ENCODE peak calls at places on chromosomes 1 and 21, in seven cellular contexts. One of them, this sample, is unnamed.

GRCh38 chr1:203327684-203328457 is 22.6 kb downstream of the BTG2 start:
- DNase-seq in H9: no peak
- DNase-seq in IMR-90: peak
- DNase-seq in mesenchymal stem cell: peak
- DNase-seq in neuronal stem cell: peak
- DNase-seq in H1: no peak
- DNase-seq in trophoblast cell: peak
- DNase-seq in this sample: peak

GRCh38 chr1:232282541-232282940 is 347.4 kb downstream of the SIPA1L2 start:
- DNase-seq in H9: no peak
- DNase-seq in IMR-90: no peak
- DNase-seq in mesenchymal stem cell: no peak
- DNase-seq in neuronal stem cell: no peak
- DNase-seq in H1: no peak
- DNase-seq in trophoblast cell: no peak
- DNase-seq in this sample: no peak

GRCh38 chr1:227734546-227734857 is 600 bp downstream of the JMJD4 start:
- DNase-seq in H9: no peak
- DNase-seq in IMR-90: no peak
- DNase-seq in mesenchymal stem cell: no peak
- DNase-seq in neuronal stem cell: no peak
- DNase-seq in H1: no peak
- DNase-seq in trophoblast cell: no peak
- DNase-seq in this sample: peak

GRCh38 chr1:58699011-58699762 is 675 bp downstream of the MYSM1 start:
- DNase-seq in H9: no peak
- DNase-seq in IMR-90: no peak
- DNase-seq in mesenchymal stem cell: no peak
- DNase-seq in neuronal stem cell: no peak
- DNase-seq in H1: no peak
- DNase-seq in trophoblast cell: no peak
- DNase-seq in this sample: peak

GRCh38 chr1:60425528-60425927 is 352.0 kb upstream of the C1orf87 start:
- DNase-seq in H9: peak
- DNase-seq in IMR-90: no peak
- DNase-seq in mesenchymal stem cell: no peak
- DNase-seq in neuronal stem cell: no peak
- DNase-seq in H1: no peak
- DNase-seq in trophoblast cell: no peak
- DNase-seq in this sample: peak

GRCh38 chr1:82899017-82899416 is 1098.3 kb downstream of the ADGRL2 start:
- DNase-seq in H9: no peak
- DNase-seq in IMR-90: no peak
- DNase-seq in mesenchymal stem cell: no peak
- DNase-seq in neuronal stem cell: no peak
- DNase-seq in H1: no peak
- DNase-seq in trophoblast cell: no peak
- DNase-seq in this sample: no peak

GRCh38 chr1:63593303-63593886 is at the start of gene PGM1:
- DNase-seq in H9: peak
- DNase-seq in IMR-90: peak
- DNase-seq in mesenchymal stem cell: peak
- DNase-seq in neuronal stem cell: peak
- DNase-seq in H1: peak
- DNase-seq in trophoblast cell: peak
- DNase-seq in this sample: no peak

GRCh38 chr1:214548988-214549387 is 2.4 kb downstream of the PTPN14 start:
- DNase-seq in H9: no peak
- DNase-seq in IMR-90: peak
- DNase-seq in mesenchymal stem cell: peak
- DNase-seq in neuronal stem cell: no peak
- DNase-seq in H1: no peak
- DNase-seq in trophoblast cell: no peak
- DNase-seq in this sample: no peak

GRCh38 chr1:44029260-44029910 is 1.9 kb downstream of the SLC6A9 start:
- DNase-seq in H9: no peak
- DNase-seq in IMR-90: no peak
- DNase-seq in mesenchymal stem cell: no peak
- DNase-seq in neuronal stem cell: no peak
- DNase-seq in H1: no peak
- DNase-seq in trophoblast cell: no peak
- DNase-seq in this sample: no peak

GRCh38 chr1:227889863-227890405 is 57.8 kb downstream of the WNT9A start:
- DNase-seq in H9: no peak
- DNase-seq in IMR-90: no peak
- DNase-seq in mesenchymal stem cell: no peak
- DNase-seq in neuronal stem cell: no peak
- DNase-seq in H1: no peak
- DNase-seq in trophoblast cell: no peak
- DNase-seq in this sample: no peak

GRCh38 chr21:35127851-35128250 is 78.7 kb upstream of the RUNX1 start:
- DNase-seq in H9: no peak
- DNase-seq in IMR-90: no peak
- DNase-seq in mesenchymal stem cell: peak
- DNase-seq in neuronal stem cell: no peak
- DNase-seq in H1: no peak
- DNase-seq in trophoblast cell: no peak
- DNase-seq in this sample: peak

GRCh38 chr1:27638805-27639204 is 3.8 kb upstream of the FGR start:
- DNase-seq in H9: no peak
- DNase-seq in IMR-90: no peak
- DNase-seq in mesenchymal stem cell: no peak
- DNase-seq in neuronal stem cell: no peak
- DNase-seq in H1: no peak
- DNase-seq in trophoblast cell: no peak
- DNase-seq in this sample: no peak

GRCh38 chr1:10575616-10576015 is 100.9 kb downstream of the PEX14 start:
- DNase-seq in H9: no peak
- DNase-seq in IMR-90: peak
- DNase-seq in mesenchymal stem cell: peak
- DNase-seq in neuronal stem cell: no peak
- DNase-seq in H1: no peak
- DNase-seq in trophoblast cell: no peak
- DNase-seq in this sample: no peak

GRCh38 chr1:11455925-11456580 is 22.9 kb upstream of the DISP3 start:
- DNase-seq in H9: no peak
- DNase-seq in IMR-90: no peak
- DNase-seq in mesenchymal stem cell: no peak
- DNase-seq in neuronal stem cell: no peak
- DNase-seq in H1: no peak
- DNase-seq in trophoblast cell: no peak
- DNase-seq in this sample: no peak

GRCh38 chr1:62286778-62287224 is 32.4 kb downstream of the KANK4 start:
- DNase-seq in H9: peak
- DNase-seq in IMR-90: no peak
- DNase-seq in mesenchymal stem cell: no peak
- DNase-seq in neuronal stem cell: no peak
- DNase-seq in H1: peak
- DNase-seq in trophoblast cell: no peak
- DNase-seq in this sample: peak

GRCh38 chr1:7680791-7681165 is 90.3 kb upstream of the VAMP3 start:
- DNase-seq in H9: peak
- DNase-seq in IMR-90: no peak
- DNase-seq in mesenchymal stem cell: no peak
- DNase-seq in neuronal stem cell: no peak
- DNase-seq in H1: no peak
- DNase-seq in trophoblast cell: no peak
- DNase-seq in this sample: no peak

GRCh38 chr1:156143765-156144489 is 9.5 kb upstream of the SEMA4A start:
- DNase-seq in H9: no peak
- DNase-seq in IMR-90: no peak
- DNase-seq in mesenchymal stem cell: peak
- DNase-seq in neuronal stem cell: no peak
- DNase-seq in H1: no peak
- DNase-seq in trophoblast cell: peak
- DNase-seq in this sample: no peak

GRCh38 chr1:153422450-153423068 is 6.2 kb downstream of the S100A7A start:
- DNase-seq in H9: peak
- DNase-seq in IMR-90: peak
- DNase-seq in mesenchymal stem cell: peak
- DNase-seq in neuronal stem cell: peak
- DNase-seq in H1: no peak
- DNase-seq in trophoblast cell: peak
- DNase-seq in this sample: peak

GRCh38 chr1:27306892-27307850 is 14.8 kb upstream of the TMEM222 start:
- DNase-seq in H9: peak
- DNase-seq in IMR-90: no peak
- DNase-seq in mesenchymal stem cell: no peak
- DNase-seq in neuronal stem cell: peak
- DNase-seq in H1: no peak
- DNase-seq in trophoblast cell: no peak
- DNase-seq in this sample: peak

GRCh38 chr1:212629450-212630158 is 21.0 kb downstream of the ATF3 start:
- DNase-seq in H9: no peak
- DNase-seq in IMR-90: no peak
- DNase-seq in mesenchymal stem cell: no peak
- DNase-seq in neuronal stem cell: no peak
- DNase-seq in H1: no peak
- DNase-seq in trophoblast cell: no peak
- DNase-seq in this sample: no peak

GRCh38 chr1:87508247-87508646 is 179.6 kb downstream of the LMO4 start:
- DNase-seq in H9: no peak
- DNase-seq in IMR-90: peak
- DNase-seq in mesenchymal stem cell: no peak
- DNase-seq in neuronal stem cell: no peak
- DNase-seq in H1: no peak
- DNase-seq in trophoblast cell: no peak
- DNase-seq in this sample: no peak

GRCh38 chr1:116725798-116726197 is 28.4 kb upstream of the CD2 start:
- DNase-seq in H9: no peak
- DNase-seq in IMR-90: no peak
- DNase-seq in mesenchymal stem cell: no peak
- DNase-seq in neuronal stem cell: no peak
- DNase-seq in H1: no peak
- DNase-seq in trophoblast cell: no peak
- DNase-seq in this sample: no peak

DNA sequence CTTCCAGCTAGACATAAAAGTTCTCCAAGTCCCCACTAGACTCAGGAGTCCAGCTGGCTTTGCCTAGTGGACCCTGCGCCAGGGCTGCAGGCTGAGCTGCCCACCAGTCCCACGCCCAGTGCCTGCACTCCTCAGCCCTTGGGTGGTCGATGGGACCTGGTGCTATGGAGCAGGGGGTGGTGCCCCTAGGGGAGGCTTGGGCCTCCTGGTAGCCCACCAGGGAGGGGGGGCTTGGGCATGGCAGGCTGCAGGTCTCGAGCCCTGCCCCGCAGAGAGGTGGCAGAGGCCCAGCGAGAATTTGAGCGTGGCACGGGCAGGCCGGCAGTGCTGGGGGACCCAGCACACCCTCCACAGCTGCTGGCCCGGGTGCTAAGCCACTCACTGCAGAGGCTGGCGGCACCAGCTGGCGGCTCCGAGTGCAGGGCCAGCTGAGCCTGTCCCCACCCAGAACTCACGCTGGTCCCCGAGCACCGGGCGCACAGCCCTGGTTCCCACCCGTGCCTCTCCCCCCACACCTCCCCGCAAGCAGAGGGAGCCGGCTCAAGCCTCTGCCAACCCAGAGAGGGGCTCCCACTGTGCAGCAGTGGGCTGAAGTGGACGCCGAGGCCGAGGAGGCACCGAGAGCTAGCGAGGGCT is 30.2 kb upstream of the GBP5 start:
- DNase-seq in H9: no peak
- DNase-seq in IMR-90: no peak
- DNase-seq in mesenchymal stem cell: no peak
- DNase-seq in neuronal stem cell: no peak
- DNase-seq in H1: no peak
- DNase-seq in trophoblast cell: no peak
- DNase-seq in this sample: no peak
- H2BK120ac ChIP-seq in H9: no peak
- H2BK120ac ChIP-seq in IMR-90: no peak
- H2BK120ac ChIP-seq in mesenchymal stem cell: no peak
- H2BK120ac ChIP-seq in neuronal stem cell: no peak
- H2BK120ac ChIP-seq in H1: no peak
- H2BK120ac ChIP-seq in trophoblast cell: no peak
- H2BK120ac ChIP-seq in this sample: no peak

DNA sequence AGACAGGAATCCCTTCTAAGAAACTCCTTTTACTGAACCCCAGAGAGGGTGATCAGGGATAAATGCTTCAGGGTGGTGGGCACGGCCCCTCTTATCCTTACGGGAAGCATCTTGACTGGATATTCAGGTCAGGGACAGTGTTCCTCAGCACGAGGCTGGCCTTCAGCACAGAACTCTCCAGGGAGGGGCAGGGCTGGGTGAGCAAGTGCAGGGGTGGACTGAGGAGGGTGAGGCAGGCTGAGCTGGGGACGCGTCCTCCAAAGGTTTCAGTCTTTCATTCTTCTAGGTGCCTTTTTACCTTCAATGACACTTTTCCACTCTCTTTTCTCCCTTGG is 52.3 kb downstream of the RASSF5 start:
- DNase-seq in H9: no peak
- DNase-seq in IMR-90: no peak
- DNase-seq in mesenchymal stem cell: no peak
- DNase-seq in neuronal stem cell: no peak
- DNase-seq in H1: no peak
- DNase-seq in trophoblast cell: no peak
- DNase-seq in this sample: no peak
- H3K9ac ChIP-seq in H9: no peak
- H3K9ac ChIP-seq in IMR-90: no peak
- H3K9ac ChIP-seq in mesenchymal stem cell: no peak
- H3K9ac ChIP-seq in neuronal stem cell: no peak
- H3K9ac ChIP-seq in H1: no peak
- H3K9ac ChIP-seq in trophoblast cell: no peak
- H3K9ac ChIP-seq in this sample: no peak

DNA sequence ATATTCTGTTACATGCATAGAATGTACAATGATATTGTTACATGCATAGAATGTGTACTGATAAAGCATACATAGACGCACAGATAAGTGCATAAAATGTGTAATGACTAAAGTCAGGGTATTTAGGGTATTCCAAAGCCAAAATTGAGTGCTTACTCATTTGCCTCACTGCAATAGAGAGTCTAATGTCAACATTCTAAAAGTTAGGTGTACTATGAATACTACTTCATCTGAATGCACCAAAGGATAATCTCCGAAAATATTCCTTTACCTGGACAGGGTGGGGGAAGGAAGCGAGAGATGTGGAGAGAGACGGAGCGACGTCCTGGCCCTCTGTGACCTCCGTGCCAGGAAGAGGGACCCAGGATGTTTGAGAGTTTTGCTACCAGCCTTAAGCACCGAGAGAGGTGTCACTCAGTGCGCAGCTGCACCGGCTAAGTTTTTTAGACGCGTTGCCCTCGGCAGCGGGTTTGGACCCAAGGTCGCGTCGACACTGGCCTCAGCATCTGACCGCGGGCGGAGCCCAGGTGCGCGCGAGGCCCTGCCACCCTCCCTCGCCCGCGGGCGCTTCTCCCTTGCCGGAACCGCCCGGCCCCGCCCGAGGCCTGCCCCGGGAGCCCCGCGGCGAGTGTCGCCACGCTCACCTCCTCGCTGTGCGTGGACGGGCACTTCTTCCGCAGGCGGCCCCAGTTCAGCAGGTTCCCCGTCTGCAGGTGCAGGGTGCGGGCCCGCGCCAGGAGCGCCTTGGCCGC is 660 bp downstream of the GCLM start:
- DNase-seq in H9: peak
- DNase-seq in IMR-90: no peak
- DNase-seq in mesenchymal stem cell: no peak
- DNase-seq in neuronal stem cell: peak
- DNase-seq in H1: no peak
- DNase-seq in trophoblast cell: peak
- DNase-seq in this sample: peak
- H2BK120ac ChIP-seq in H9: no peak
- H2BK120ac ChIP-seq in IMR-90: peak
- H2BK120ac ChIP-seq in mesenchymal stem cell: peak
- H2BK120ac ChIP-seq in neuronal stem cell: no peak
- H2BK120ac ChIP-seq in H1: no peak
- H2BK120ac ChIP-seq in trophoblast cell: peak
- H2BK120ac ChIP-seq in this sample: no peak

GRCh38 chr1:192654607-192655389 is 18.9 kb downstream of the RGS13 start:
- DNase-seq in H9: no peak
- DNase-seq in IMR-90: peak
- DNase-seq in mesenchymal stem cell: peak
- DNase-seq in neuronal stem cell: no peak
- DNase-seq in H1: no peak
- DNase-seq in trophoblast cell: no peak
- DNase-seq in this sample: no peak
- H3K9ac ChIP-seq in H9: no peak
- H3K9ac ChIP-seq in IMR-90: no peak
- H3K9ac ChIP-seq in mesenchymal stem cell: peak
- H3K9ac ChIP-seq in neuronal stem cell: no peak
- H3K9ac ChIP-seq in H1: no peak
- H3K9ac ChIP-seq in trophoblast cell: no peak
- H3K9ac ChIP-seq in this sample: no peak

This sample was measured in mesendoderm.